ENCODE peak calls at places on chromosomes 2 and 18, in eight cellular contexts. One of them, this sample, is unnamed.

GRCh38 chr2:103448416-103448815 is 686.6 kb downstream of the TMEM182 start:
- DNase-seq in right atrium auricular region: no peak
- DNase-seq in NAMALWA: no peak
- DNase-seq in HEK293T: no peak
- DNase-seq in fibroblast of lung: no peak
- DNase-seq in sciatic nerve: no peak
- DNase-seq in putamen: no peak
- DNase-seq in NCI-H1092 treated with DMSO at 0.1 percent for 48 hours: peak; percentile 47
- DNase-seq in this sample: no peak

GRCh38 chr2:29769847-29770246 is 151.5 kb downstream of the ALK start:
- DNase-seq in NCI-H1092 treated with DMSO at 0.1 percent for 48 hours: no peak
- DNase-seq in sciatic nerve: no peak
- DNase-seq in right atrium auricular region: no peak
- DNase-seq in HEK293T: no peak
- DNase-seq in NAMALWA: no peak
- DNase-seq in fibroblast of lung: no peak
- DNase-seq in putamen: no peak
- DNase-seq in this sample: no peak

GRCh38 chr2:44186800-44187199 is 18.1 kb downstream of the PPM1B start:
- DNase-seq in sciatic nerve: no peak
- DNase-seq in HEK293T: no peak
- DNase-seq in NAMALWA: no peak
- DNase-seq in putamen: no peak
- DNase-seq in fibroblast of lung: no peak
- DNase-seq in right atrium auricular region: no peak
- DNase-seq in NCI-H1092 treated with DMSO at 0.1 percent for 48 hours: no peak
- DNase-seq in this sample: no peak

GRCh38 chr2:54940723-54941122 is 109.5 kb downstream of the RTN4 start:
- DNase-seq in NCI-H1092 treated with DMSO at 0.1 percent for 48 hours: no peak
- DNase-seq in putamen: no peak
- DNase-seq in sciatic nerve: no peak
- DNase-seq in NAMALWA: no peak
- DNase-seq in fibroblast of lung: no peak
- DNase-seq in right atrium auricular region: no peak
- DNase-seq in HEK293T: no peak
- DNase-seq in this sample: no peak

GRCh38 chr2:223900531-223900930 is 44.6 kb downstream of the WDFY1 start:
- DNase-seq in fibroblast of lung: no peak
- DNase-seq in NCI-H1092 treated with DMSO at 0.1 percent for 48 hours: no peak
- DNase-seq in sciatic nerve: no peak
- DNase-seq in NAMALWA: no peak
- DNase-seq in HEK293T: no peak
- DNase-seq in right atrium auricular region: no peak
- DNase-seq in putamen: no peak
- DNase-seq in this sample: no peak

GRCh38 chr2:122203523-122203922 is 448.1 kb downstream of the TSN start:
- DNase-seq in right atrium auricular region: no peak
- DNase-seq in HEK293T: no peak
- DNase-seq in fibroblast of lung: peak; percentile 90
- DNase-seq in putamen: no peak
- DNase-seq in NAMALWA: no peak
- DNase-seq in sciatic nerve: no peak
- DNase-seq in NCI-H1092 treated with DMSO at 0.1 percent for 48 hours: peak; percentile 42
- DNase-seq in this sample: no peak

GRCh38 chr2:133641497-133641896 is 73.2 kb upstream of the NCKAP5 start:
- DNase-seq in sciatic nerve: no peak
- DNase-seq in right atrium auricular region: no peak
- DNase-seq in NAMALWA: peak; percentile 4
- DNase-seq in putamen: peak; percentile 80
- DNase-seq in fibroblast of lung: no peak
- DNase-seq in NCI-H1092 treated with DMSO at 0.1 percent for 48 hours: no peak
- DNase-seq in HEK293T: no peak
- DNase-seq in this sample: no peak

GRCh38 chr2:24075259-24075658 is 867 bp downstream of the SF3B6 start:
- DNase-seq in NCI-H1092 treated with DMSO at 0.1 percent for 48 hours: no peak
- DNase-seq in NAMALWA: no peak
- DNase-seq in right atrium auricular region: no peak
- DNase-seq in fibroblast of lung: no peak
- DNase-seq in putamen: no peak
- DNase-seq in sciatic nerve: no peak
- DNase-seq in HEK293T: no peak
- DNase-seq in this sample: no peak

GRCh38 chr18:44651453-44651852 is 29.2 kb upstream of the SETBP1 start:
- DNase-seq in NAMALWA: no peak
- DNase-seq in sciatic nerve: no peak
- DNase-seq in HEK293T: no peak
- DNase-seq in putamen: no peak
- DNase-seq in right atrium auricular region: no peak
- DNase-seq in NCI-H1092 treated with DMSO at 0.1 percent for 48 hours: no peak
- DNase-seq in fibroblast of lung: peak; percentile 89
- DNase-seq in this sample: no peak

GRCh38 chr2:231593666-231594065 is 1.0 kb downstream of the TEX44 start:
- DNase-seq in HEK293T: no peak
- DNase-seq in fibroblast of lung: no peak
- DNase-seq in right atrium auricular region: no peak
- DNase-seq in putamen: no peak
- DNase-seq in sciatic nerve: no peak
- DNase-seq in NCI-H1092 treated with DMSO at 0.1 percent for 48 hours: no peak
- DNase-seq in NAMALWA: no peak
- DNase-seq in this sample: no peak

GRCh38 chr2:207122914-207123744 is 42.6 kb downstream of the KLF7 start:
- DNase-seq in HEK293T: no peak
- DNase-seq in NCI-H1092 treated with DMSO at 0.1 percent for 48 hours: no peak
- DNase-seq in NAMALWA: no peak
- DNase-seq in putamen: no peak
- DNase-seq in right atrium auricular region: no peak
- DNase-seq in fibroblast of lung: peak; percentile 40
- DNase-seq in sciatic nerve: no peak
- DNase-seq in this sample: no peak

GRCh38 chr2:172639823-172640222 is 83.9 kb downstream of the PDK1 start:
- DNase-seq in putamen: no peak
- DNase-seq in HEK293T: no peak
- DNase-seq in right atrium auricular region: no peak
- DNase-seq in fibroblast of lung: peak; percentile 91
- DNase-seq in NCI-H1092 treated with DMSO at 0.1 percent for 48 hours: no peak
- DNase-seq in NAMALWA: no peak
- DNase-seq in sciatic nerve: no peak
- DNase-seq in this sample: no peak

GRCh38 chr18:9951022-9951859 is 37.4 kb downstream of the VAPA start:
- DNase-seq in right atrium auricular region: no peak
- DNase-seq in HEK293T: peak; percentile 38
- DNase-seq in NAMALWA: peak; percentile 68
- DNase-seq in fibroblast of lung: peak; percentile 75
- DNase-seq in putamen: peak; percentile 27
- DNase-seq in NCI-H1092 treated with DMSO at 0.1 percent for 48 hours: no peak
- DNase-seq in sciatic nerve: no peak
- DNase-seq in this sample: no peak

GRCh38 chr2:238448031-238448955 is 21.6 kb downstream of the ASB1 start:
- DNase-seq in sciatic nerve: no peak
- DNase-seq in right atrium auricular region: peak; percentile 16
- DNase-seq in HEK293T: no peak
- DNase-seq in putamen: no peak
- DNase-seq in NAMALWA: no peak
- DNase-seq in NCI-H1092 treated with DMSO at 0.1 percent for 48 hours: no peak
- DNase-seq in fibroblast of lung: no peak
- DNase-seq in this sample: no peak

GRCh38 chr2:172937884-172938712 is 137.5 kb upstream of the MAP3K20 start:
- DNase-seq in putamen: no peak
- DNase-seq in NAMALWA: no peak
- DNase-seq in HEK293T: no peak
- DNase-seq in fibroblast of lung: no peak
- DNase-seq in right atrium auricular region: no peak
- DNase-seq in sciatic nerve: no peak
- DNase-seq in NCI-H1092 treated with DMSO at 0.1 percent for 48 hours: no peak
- DNase-seq in this sample: no peak

GRCh38 chr2:239315308-239315707 is 85.5 kb downstream of the HDAC4 start:
- DNase-seq in right atrium auricular region: no peak
- DNase-seq in sciatic nerve: peak; percentile 19
- DNase-seq in putamen: no peak
- DNase-seq in HEK293T: no peak
- DNase-seq in NCI-H1092 treated with DMSO at 0.1 percent for 48 hours: no peak
- DNase-seq in fibroblast of lung: no peak
- DNase-seq in NAMALWA: no peak
- DNase-seq in this sample: no peak

GRCh38 chr2:47015206-47015605 is 99.6 kb upstream of the MCFD2 start:
- DNase-seq in right atrium auricular region: no peak
- DNase-seq in NCI-H1092 treated with DMSO at 0.1 percent for 48 hours: no peak
- DNase-seq in NAMALWA: no peak
- DNase-seq in sciatic nerve: no peak
- DNase-seq in putamen: no peak
- DNase-seq in fibroblast of lung: no peak
- DNase-seq in HEK293T: no peak
- DNase-seq in this sample: no peak

GRCh38 chr2:223888251-223888650 is 50.9 kb upstream of the AP1S3 start:
- DNase-seq in sciatic nerve: no peak
- DNase-seq in NCI-H1092 treated with DMSO at 0.1 percent for 48 hours: no peak
- DNase-seq in right atrium auricular region: no peak
- DNase-seq in putamen: no peak
- DNase-seq in HEK293T: no peak
- DNase-seq in NAMALWA: no peak
- DNase-seq in fibroblast of lung: no peak
- DNase-seq in this sample: no peak

GRCh38 chr18:13914170-13914569 is 1.2 kb downstream of the MC2R start:
- DNase-seq in NCI-H1092 treated with DMSO at 0.1 percent for 48 hours: no peak
- DNase-seq in HEK293T: no peak
- DNase-seq in sciatic nerve: no peak
- DNase-seq in NAMALWA: no peak
- DNase-seq in right atrium auricular region: no peak
- DNase-seq in putamen: no peak
- DNase-seq in fibroblast of lung: no peak
- DNase-seq in this sample: peak; percentile 40

GRCh38 chr2:27191107-27191829 is 20.6 kb upstream of the ATRAID start:
- DNase-seq in NCI-H1092 treated with DMSO at 0.1 percent for 48 hours: peak; percentile 29
- DNase-seq in HEK293T: peak; percentile 48
- DNase-seq in right atrium auricular region: peak; percentile 66
- DNase-seq in sciatic nerve: peak; percentile 64
- DNase-seq in NAMALWA: peak; percentile 87
- DNase-seq in fibroblast of lung: peak; percentile 40
- DNase-seq in putamen: no peak
- DNase-seq in this sample: no peak

GRCh38 chr2:157761520-157761919 is 114.6 kb downstream of the ACVR1 start:
- DNase-seq in NAMALWA: no peak
- DNase-seq in right atrium auricular region: no peak
- DNase-seq in fibroblast of lung: peak; percentile 71
- DNase-seq in putamen: no peak
- DNase-seq in sciatic nerve: no peak
- DNase-seq in NCI-H1092 treated with DMSO at 0.1 percent for 48 hours: no peak
- DNase-seq in HEK293T: no peak
- DNase-seq in this sample: no peak

GRCh38 chr2:215066138-215066537 is 72.3 kb downstream of the ABCA12 start:
- DNase-seq in right atrium auricular region: no peak
- DNase-seq in NCI-H1092 treated with DMSO at 0.1 percent for 48 hours: no peak
- DNase-seq in sciatic nerve: no peak
- DNase-seq in fibroblast of lung: no peak
- DNase-seq in putamen: no peak
- DNase-seq in NAMALWA: no peak
- DNase-seq in HEK293T: no peak
- DNase-seq in this sample: no peak

GRCh38 chr18:26821181-26821580 is 44.3 kb downstream of the AQP4 start:
- DNase-seq in NCI-H1092 treated with DMSO at 0.1 percent for 48 hours: no peak
- DNase-seq in sciatic nerve: no peak
- DNase-seq in HEK293T: no peak
- DNase-seq in right atrium auricular region: no peak
- DNase-seq in fibroblast of lung: no peak
- DNase-seq in putamen: no peak
- DNase-seq in NAMALWA: no peak
- DNase-seq in this sample: no peak

GRCh38 chr2:10173258-10174005 is 50.9 kb downstream of the RRM2 start:
- DNase-seq in HEK293T: no peak
- DNase-seq in right atrium auricular region: no peak
- DNase-seq in sciatic nerve: no peak
- DNase-seq in NAMALWA: no peak
- DNase-seq in fibroblast of lung: no peak
- DNase-seq in putamen: no peak
- DNase-seq in NCI-H1092 treated with DMSO at 0.1 percent for 48 hours: no peak
- DNase-seq in this sample: no peak